ENCODE peak calls at places on chromosomes 6 and 20, in eight cellular contexts. E is RWPE2; V is psoas muscle; F is uterus; T is transverse colon; N is IMR-90; W is CD8-positive, alpha-beta memory T cell; B is A549. L is an unnamed sample.

GRCh38 chr20:1663917-1664316 is 6.3 kb upstream of the SIRPG start:
- DNase-seq in B (no peak), V (no peak), F (no peak), E (no peak), W (no peak), N (peak; percentile 1), T (no peak), L (no peak)

GRCh38 chr20:52490715-52491430 is 299.3 kb upstream of the ZFP64 start:
- DNase-seq in F (no peak), E (peak; percentile 98), V (no peak), B (no peak), T (no peak), N (peak; percentile 98), W (no peak), L (no peak)

GRCh38 chr20:44727039-44727438 is 11.9 kb downstream of the CCN5 start:
- DNase-seq in W (no peak), E (peak; percentile 83), F (no peak), B (no peak), T (no peak), N (no peak), V (no peak), L (no peak)

GRCh38 chr20:35627121-35627520 is 11.5 kb downstream of the SPAG4 start:
- DNase-seq in E (no peak), B (no peak), N (no peak), F (no peak), W (no peak), V (no peak), T (no peak), L (no peak)

GRCh38 chr6:36629792-36630191 is 35.6 kb downstream of the SRSF3 start:
- DNase-seq in B (no peak), E (no peak), N (no peak), W (no peak), T (no peak), V (no peak), F (no peak), L (no peak)

GRCh38 chr20:17691758-17692157 is 8.0 kb upstream of the BANF2 start:
- DNase-seq in F (no peak), W (no peak), T (no peak), N (no peak), V (no peak), B (no peak), E (peak; percentile 5), L (no peak)

GRCh38 chr20:48196486-48196885 is 411.2 kb upstream of the SULF2 start:
- DNase-seq in V (no peak), N (no peak), T (no peak), W (no peak), F (no peak), B (no peak), E (no peak), L (no peak)

GRCh38 chr6:81937296-81937937 is 184.9 kb upstream of the TENT5A start:
- DNase-seq in B (no peak), E (no peak), W (no peak), F (no peak), T (no peak), V (no peak), N (peak; percentile 66), L (no peak)

GRCh38 chr6:128487055-128487454 is 33.3 kb downstream of the PTPRK start:
- DNase-seq in W (no peak), F (no peak), V (no peak), B (no peak), N (no peak), E (no peak), T (no peak), L (no peak)

GRCh38 chr6:99822741-99823512 is 171.1 kb downstream of the MCHR2 start:
- DNase-seq in B (peak; percentile 22), E (no peak), V (no peak), T (peak; percentile 12), N (peak; percentile 82), F (no peak), W (no peak), L (peak; percentile 7)

GRCh38 chr20:21701171-21701876 is 4.1 kb upstream of the PAX1 start:
- DNase-seq in W (no peak), E (no peak), T (no peak), N (no peak), V (no peak), B (no peak), F (no peak), L (no peak)

GRCh38 chr20:64169089-64169560 is 4.9 kb downstream of the MYT1 start:
- DNase-seq in V (no peak), E (no peak), F (no peak), W (no peak), B (no peak), N (no peak), T (no peak), L (no peak)
- H3K4me1 ChIP-seq in V (no peaks in the 10 kb centered on the region), E (no peaks in the 10 kb centered on the region), F (no peaks in the 10 kb centered on the region), W (no peaks in the 10 kb centered on the region), B (no peaks in the 10 kb centered on the region), N (no peaks in the 10 kb centered on the region), T (no peaks in the 10 kb centered on the region), L (no peaks in the 10 kb centered on the region)

GRCh38 chr20:58853466-58853865 is 950 bp downstream of the GNAS start:
- DNase-seq in F (no peak), W (no peak), E (no peak), V (no peak), B (no peak), N (no peak), T (no peak), L (no peak)

GRCh38 chr20:58851969-58852458 is 502 bp upstream of the GNAS start:
- DNase-seq in V (no peak), W (no peak), E (no peak), F (no peak), T (no peak), N (no peak), B (no peak), L (no peak)

GRCh38 chr20:58851221-58851968 is 693 bp upstream of the GNAS-AS1 start:
- DNase-seq in T (no peak), E (no peak), F (no peak), W (no peak), B (no peak), N (no peak), V (no peak), L (no peak)

GRCh38 chr20:58853976-58854637 is 1.6 kb downstream of the GNAS start:
- DNase-seq in B (no peak), F (no peak), T (no peak), N (no peak), W (no peak), V (no peak), E (no peak), L (no peak)

GRCh38 chr20:58852559-58853271 is at the start of gene GNAS:
- DNase-seq in F (peak; percentile 55), V (peak; percentile 83), B (peak; percentile 72), N (peak; percentile 60), T (peak; percentile 62), W (peak; percentile 63), E (no peak), L (peak; percentile 55)
- H3K4me3 ChIP-seq in F (peak within 1 kb of the TSS; percentile 18), V (peak within 1 kb of the TSS; percentile 59), B (peak within 1 kb of the TSS; percentile 36), N (peak within 1 kb of the TSS; percentile 60), T (no peak within 1 kb of the TSS), W (peak within 1 kb of the TSS; percentile 65), E (peak within 1 kb of the TSS; percentile 58), L (peak within 1 kb of the TSS; percentile 56)

GRCh38 chr20:50928469-50928868 is 2.8 kb downstream of the ADNP start:
- DNase-seq in B (no peak), N (no peak), V (no peak), T (no peak), W (no peak), E (no peak), F (no peak), L (no peak)

GRCh38 chr20:50931306-50932015 is at the start of gene ADNP:
- DNase-seq in E (peak; percentile 95), B (peak; percentile 58), W (peak; percentile 93), T (peak; percentile 92), V (peak; percentile 94), N (peak; percentile 86), F (peak; percentile 92), L (peak; percentile 93)

GRCh38 chr20:50931048-50931305 is 260 bp downstream of the ADNP start:
- DNase-seq in B (no peak), V (no peak), T (no peak), F (no peak), N (no peak), W (peak; percentile 88), E (no peak), L (no peak)

GRCh38 chr20:50930139-50931047 is 844 bp downstream of the ADNP start:
- DNase-seq in B (no peak), N (no peak), E (peak; percentile 76), F (peak; percentile 34), W (peak; percentile 55), V (peak; percentile 70), T (peak; percentile 26), L (peak; percentile 17)

GRCh38 chr20:50929299-50930138 is 1.7 kb downstream of the ADNP start:
- DNase-seq in E (peak; percentile 95), W (peak; percentile 94), B (peak; percentile 83), N (peak; percentile 97), F (peak; percentile 82), V (peak; percentile 90), T (peak; percentile 94), L (peak; percentile 90)
- H3K4me1 ChIP-seq in E (peaks cover 44% of the 10 kb centered on the region), W (peaks cover 52% of the 10 kb centered on the region), B (peaks cover 40% of the 10 kb centered on the region), N (peaks cover 18% of the 10 kb centered on the region), F (peaks cover 7% of the 10 kb centered on the region), V (peaks cover 52% of the 10 kb centered on the region), T (peaks cover 33% of the 10 kb centered on the region), L (peaks cover 57% of the 10 kb centered on the region)

GRCh38 chr6:169038691-169039090 is 215.0 kb downstream of the THBS2 start:
- DNase-seq in W (no peak), E (no peak), N (no peak), B (no peak), V (no peak), F (no peak), T (no peak), L (no peak)

GRCh38 chr6:169034523-169035167 is 219.0 kb downstream of the THBS2 start:
- DNase-seq in N (peak; percentile 10), V (no peak), W (no peak), T (no peak), E (no peak), F (no peak), B (no peak), L (no peak)

GRCh38 chr6:169029861-169030260 is 223.8 kb downstream of the THBS2 start:
- DNase-seq in E (no peak), N (no peak), V (no peak), F (no peak), B (no peak), W (no peak), T (no peak), L (no peak)

GRCh38 chr6:169041078-169041477 is 212.6 kb downstream of the THBS2 start:
- DNase-seq in F (no peak), E (no peak), N (no peak), T (no peak), V (no peak), B (no peak), W (no peak), L (no peak)

DNA sequence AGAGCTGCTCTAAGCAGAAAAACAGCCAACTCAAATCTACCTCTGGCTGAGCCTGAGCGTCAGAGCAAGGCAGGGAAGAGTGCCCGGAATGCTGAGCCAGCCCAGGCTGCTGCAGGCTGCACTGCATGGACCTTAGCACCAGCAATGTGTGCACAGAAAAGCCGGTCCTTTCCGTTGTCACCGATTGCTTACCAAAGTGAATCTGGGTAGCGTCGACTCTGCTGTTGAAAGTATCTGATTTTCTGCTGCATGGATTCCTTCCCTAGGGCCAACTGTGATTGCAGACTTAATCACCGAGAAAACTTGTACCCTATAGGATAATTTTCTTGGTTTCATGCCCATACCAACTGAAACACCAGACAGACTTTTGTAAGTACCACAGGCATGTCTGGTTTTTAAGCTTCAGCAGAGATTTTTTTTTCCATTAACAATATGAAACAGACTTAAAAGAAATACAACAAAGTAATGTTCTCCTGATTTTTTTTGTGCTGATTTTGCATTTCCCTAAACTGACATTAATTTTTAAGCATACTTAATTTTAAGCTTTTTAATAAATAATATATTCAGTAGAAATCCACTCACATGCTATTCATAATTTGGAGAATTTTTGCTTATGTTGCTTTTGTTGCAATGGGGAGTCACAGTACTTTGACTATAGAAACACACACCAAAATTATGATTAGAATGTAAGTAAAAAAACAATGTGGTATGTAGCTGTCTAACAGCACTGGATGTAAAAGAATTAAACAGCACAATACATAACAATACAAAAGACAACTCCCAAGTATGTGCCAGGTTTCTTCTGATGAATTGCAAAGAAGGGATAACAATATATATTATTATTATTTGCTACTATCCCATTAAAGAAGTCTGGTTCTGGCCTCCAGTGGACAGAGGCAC is 218.0 kb downstream of the THBS2 start:
- DNase-seq in T (no peak), W (no peak), N (peak; percentile 44), E (no peak), B (no peak), V (no peak), F (no peak), L (no peak)
- H3K4me3 ChIP-seq in T (no peak overlapping the region), W (no peak overlapping the region), N (no peak overlapping the region), E (no peak overlapping the region), B (no peak overlapping the region), V (no peak overlapping the region), F (no peak overlapping the region), L (no peak overlapping the region)